ENCODE peak calls at places on chromosomes 7 and 10, in four cellular contexts. One of them, this sample, is unnamed.

GRCh38 chr7:11373546-11374142 is 400.0 kb downstream of the PHF14 start:
- DNase-seq in AG10803: no peak
- DNase-seq in hippocampal formation: no peak
- DNase-seq in ureter: no peak
- DNase-seq in this sample: peak

GRCh38 chr10:23157239-23157661 is 34.9 kb upstream of the PTF1A start:
- DNase-seq in AG10803: no peak
- DNase-seq in hippocampal formation: no peak
- DNase-seq in ureter: no peak
- DNase-seq in this sample: no peak

GRCh38 chr7:4018917-4019316 is 663.2 kb upstream of the FOXK1 start:
- DNase-seq in hippocampal formation: no peak
- DNase-seq in AG10803: no peak
- DNase-seq in ureter: no peak
- DNase-seq in this sample: no peak

GRCh38 chr10:775245-776075 is 86.0 kb upstream of the DIP2C start:
- DNase-seq in AG10803: peak
- DNase-seq in ureter: no peak
- DNase-seq in hippocampal formation: peak
- DNase-seq in this sample: peak

GRCh38 chr7:76358053-76358477 is 726 bp downstream of the YWHAG start:
- DNase-seq in AG10803: no peak
- DNase-seq in ureter: peak
- DNase-seq in hippocampal formation: peak
- DNase-seq in this sample: peak

GRCh38 chr10:12687996-12688395 is 313.5 kb downstream of the CCDC3 start:
- DNase-seq in ureter: no peak
- DNase-seq in AG10803: no peak
- DNase-seq in hippocampal formation: no peak
- DNase-seq in this sample: no peak

GRCh38 chr7:113945018-113945938 is 26.5 kb upstream of the PPP1R3A start:
- DNase-seq in AG10803: no peak
- DNase-seq in hippocampal formation: peak
- DNase-seq in ureter: no peak
- DNase-seq in this sample: no peak

GRCh38 chr10:49076741-49077521 is 38.4 kb downstream of the VSTM4 start:
- DNase-seq in hippocampal formation: no peak
- DNase-seq in ureter: no peak
- DNase-seq in AG10803: no peak
- DNase-seq in this sample: no peak

GRCh38 chr7:26052721-26053120 is 99.3 kb upstream of the NFE2L3 start:
- DNase-seq in AG10803: no peak
- DNase-seq in hippocampal formation: no peak
- DNase-seq in ureter: no peak
- DNase-seq in this sample: peak

This sample was measured in EH.